ENCODE peak calls at places on chromosomes 3 and 15, in five cellular contexts. I is HTR-8/SVneo; Q is stimulated activated CD4-positive, alpha-beta T cell treated with anti-CD3 and anti-CD28 coated beads, Interleukin-12 subunit alpha, Interleukin-12 subunit beta, amount 100 ng/mL, for 24 hours; V is GM19239; M is esophagus muscularis mucosa. W is an unnamed sample.

GRCh38 chr3:136989781-136990524 is 32.2 kb downstream of the IL20RB start:
- DNase-seq in Q (no peak), I (no peak), V (no peak), M (peak), W (peak)

GRCh38 chr3:62601238-62601856 is 228.0 kb upstream of the FEZF2 start:
- DNase-seq in M (no peak), Q (no peak), V (no peak), I (no peak), W (no peak)

GRCh38 chr3:14093831-14094230 is 30.8 kb downstream of the CHCHD4 start:
- DNase-seq in M (no peak), Q (no peak), I (no peak), V (no peak), W (no peak)

GRCh38 chr3:197749601-197750395 is at the start of gene FYTTD1:
- DNase-seq in I (peak), Q (peak), V (peak), M (peak), W (peak)

GRCh38 chr3:190265795-190266194 is 56.5 kb downstream of the CLDN1 start:
- DNase-seq in Q (no peak), V (no peak), M (no peak), I (peak), W (peak)

GRCh38 chr3:182473191-182473710 is 320.1 kb upstream of the ATP11B start:
- DNase-seq in M (no peak), Q (no peak), I (no peak), V (no peak), W (no peak)

GRCh38 chr15:31374489-31374888 is 47.9 kb downstream of the KLF13 start:
- DNase-seq in Q (no peak), I (no peak), V (no peak), M (no peak), W (peak)

GRCh38 chr15:94324835-94325767 is 93.7 kb downstream of the MCTP2 start:
- DNase-seq in Q (no peak), I (no peak), M (no peak), V (no peak), W (peak)